ENCODE peak calls at places on chromosomes 5 and 9, in nine cellular contexts. S is brain microvascular endothelial cell; N is CD8-positive, alpha-beta T cell; H is astrocyte of the spinal cord; C is tibial artery; T is kidney epithelial cell; B is AG04450; F is fibroblast of lung; E is coronary artery. G is an unnamed sample.

GRCh38 chr5:139193928-139194327 is 4.2 kb downstream of the SIL1 start:
- DNase-seq in T (no peak), N (no peak), S (no peak), C (no peak), F (peak), H (no peak), E (no peak), B (no peak), G (no peak)

GRCh38 chr5:163563880-163564279 is 58.5 kb downstream of the MAT2B start:
- DNase-seq in E (no peak), B (no peak), H (no peak), T (no peak), S (no peak), C (no peak), F (no peak), N (no peak), G (no peak)

GRCh38 chr5:136235316-136235715 is 42.4 kb upstream of the SMIM32 start:
- DNase-seq in B (no peak), F (no peak), N (no peak), T (peak), H (no peak), S (no peak), E (no peak), C (no peak), G (no peak)

GRCh38 chr9:90552317-90552716 is 90.3 kb downstream of the DIRAS2 start:
- DNase-seq in C (no peak), B (no peak), E (no peak), T (no peak), S (no peak), H (no peak), F (no peak), N (no peak), G (no peak)

GRCh38 chr5:6576861-6577501 is 55.9 kb downstream of the NSUN2 start:
- DNase-seq in T (no peak), C (no peak), F (peak), S (peak), H (peak), N (no peak), B (peak), E (no peak), G (peak)

GRCh38 chr5:82147860-82148573 is 130.1 kb downstream of the RPS23 start:
- DNase-seq in B (no peak), C (no peak), F (peak), H (peak), E (no peak), N (no peak), S (peak), T (no peak), G (no peak)

GRCh38 chr9:13485068-13485596 is 205.6 kb upstream of the MPDZ start:
- DNase-seq in E (peak), B (no peak), C (peak), H (peak), F (peak), S (peak), N (no peak), T (peak), G (no peak)

GRCh38 chr5:37812365-37812764 is 27.5 kb downstream of the GDNF start:
- DNase-seq in S (no peak), N (no peak), H (no peak), C (no peak), F (no peak), T (no peak), E (no peak), B (no peak), G (no peak)

GRCh38 chr5:13533833-13534232 is 410.7 kb downstream of the DNAH5 start:
- DNase-seq in C (no peak), N (no peak), E (no peak), S (no peak), B (no peak), F (no peak), T (no peak), H (no peak), G (no peak)

GRCh38 chr5:135053278-135053677 is 19.2 kb upstream of the PITX1 start:
- DNase-seq in S (no peak), N (no peak), F (no peak), H (no peak), B (no peak), C (no peak), E (no peak), T (no peak), G (no peak)

GRCh38 chr9:81906656-81907055 is 21.6 kb upstream of the SPATA31D4 start:
- DNase-seq in H (peak), E (no peak), F (peak), N (no peak), C (no peak), B (no peak), S (peak), T (no peak), G (no peak)

GRCh38 chr9:137793196-137793841 is 84.3 kb upstream of the CACNA1B start:
- DNase-seq in T (no peak), E (no peak), N (no peak), C (no peak), S (no peak), B (no peak), H (no peak), F (no peak), G (no peak)

GRCh38 chr5:10295619-10296326 is 11.9 kb downstream of the CMBL start:
- DNase-seq in B (no peak), N (no peak), S (no peak), F (no peak), T (no peak), C (no peak), E (no peak), H (peak), G (no peak)

GRCh38 chr9:116099821-116100220 is 53.8 kb upstream of the PAPPA start:
- DNase-seq in S (peak), T (no peak), N (no peak), H (no peak), B (no peak), E (no peak), F (peak), C (no peak), G (no peak)

DNA sequence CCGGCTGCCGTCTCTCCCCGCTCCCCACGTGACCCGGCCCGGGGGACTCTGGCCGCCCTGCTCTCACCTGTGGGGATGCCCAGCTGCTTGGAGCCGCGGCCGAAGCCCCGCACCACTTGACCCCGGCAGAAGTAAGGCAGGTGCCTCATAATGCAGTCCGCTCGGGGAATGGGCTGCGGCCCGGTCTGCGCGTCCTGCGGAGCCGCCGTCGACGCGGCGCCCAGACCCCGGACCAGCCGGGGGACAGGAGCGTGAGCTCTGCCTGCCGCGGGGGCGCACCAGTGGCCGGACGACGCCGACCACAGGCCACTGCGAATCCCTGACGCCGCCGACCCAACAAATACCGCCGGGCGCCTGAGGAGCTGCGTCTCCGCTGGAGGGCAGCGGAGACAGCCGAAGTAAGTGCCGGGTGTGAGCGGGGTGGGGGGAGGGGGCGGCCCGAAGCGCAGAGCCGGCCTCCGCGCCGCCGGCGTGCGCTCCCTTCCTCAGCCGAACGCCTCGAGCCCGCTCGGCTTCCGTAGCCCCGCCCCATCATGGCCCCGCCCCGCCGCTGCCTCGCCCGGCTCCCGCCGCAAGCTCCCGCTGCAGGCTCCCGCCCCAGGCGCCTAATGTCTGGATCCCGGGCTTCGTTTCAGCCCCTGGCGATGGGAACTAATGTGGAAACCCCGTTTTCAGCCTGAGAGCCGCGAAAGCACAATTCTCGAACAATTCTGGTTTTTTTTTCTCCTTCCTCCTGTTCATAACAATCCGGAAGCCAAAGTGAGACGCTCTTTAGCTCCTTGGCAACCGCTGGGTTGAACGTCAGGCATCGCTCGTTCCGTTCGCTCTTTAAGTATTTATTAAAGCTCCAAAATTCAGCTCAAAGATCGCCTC is at the start of gene RFK:
- DNase-seq in N (peak), S (peak), E (peak), H (peak), T (peak), F (peak), B (peak), C (peak), G (peak)
- TF ChIP-seq CTCF in N (no peak), S (peak), E (no peak), H (peak), T (peak), F (peak), B (peak), C (peak), G (peak)

GRCh38 chr5:150065346-150065745 is 21.0 kb downstream of the CSF1R start:
- DNase-seq in F (peak), S (peak), E (no peak), N (no peak), B (no peak), C (peak), H (peak), T (no peak), G (no peak)
- TF ChIP-seq CTCF in F (no peak), S (peak), E (no peak), N (no peak), B (no peak), C (no peak), H (no peak), T (no peak), G (no peak)

GRCh38 chr5:42995152-42995751 is 44.9 kb downstream of the ANXA2R start:
- DNase-seq in T (no peak), E (no peak), B (no peak), N (no peak), S (no peak), C (no peak), F (peak), H (no peak), G (no peak)
- TF ChIP-seq CTCF in T (no peak), E (peak), B (no peak), N (peak), S (no peak), C (no peak), F (no peak), H (no peak), G (no peak)

GRCh38 chr5:73114029-73114688 is 6.2 kb upstream of the TMEM171 start:
- DNase-seq in B (no peak), S (no peak), F (no peak), E (no peak), C (no peak), H (no peak), N (no peak), T (no peak), G (no peak)

GRCh38 chr5:73116506-73116905 is 3.9 kb upstream of the TMEM171 start:
- DNase-seq in H (no peak), C (no peak), B (no peak), F (no peak), E (no peak), S (no peak), T (no peak), N (no peak), G (no peak)

GRCh38 chr5:73115399-73116051 is 4.8 kb upstream of the TMEM171 start:
- DNase-seq in T (peak), C (no peak), B (peak), H (peak), N (no peak), S (peak), F (peak), E (no peak), G (no peak)

GRCh38 chr5:73112359-73112758 is 8.0 kb upstream of the TMEM171 start:
- DNase-seq in S (no peak), B (no peak), N (no peak), H (no peak), C (no peak), F (no peak), E (no peak), T (no peak), G (no peak)

DNA sequence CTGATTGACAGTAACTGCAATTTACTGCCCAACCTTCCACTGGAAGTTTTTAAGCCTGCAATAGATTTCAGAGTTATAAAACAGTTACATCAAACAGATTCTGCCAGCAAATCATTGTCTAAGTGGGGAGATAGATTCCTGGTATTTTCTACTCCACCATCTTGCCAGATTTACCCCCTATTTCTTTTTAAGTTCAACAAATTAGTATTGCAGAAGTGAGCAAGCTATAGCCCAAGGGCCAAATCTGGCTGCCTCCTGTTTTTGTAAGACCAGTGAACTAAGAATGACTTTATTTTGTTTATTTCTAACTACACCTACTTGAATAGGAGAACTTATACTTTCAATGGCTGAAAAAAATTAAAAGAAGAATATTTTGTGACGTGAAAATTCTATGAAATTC is 8.8 kb upstream of the TMEM171 start:
- DNase-seq in E (no peak), H (no peak), N (no peak), B (no peak), T (no peak), C (no peak), F (no peak), S (no peak), G (no peak)
- TF ChIP-seq CTCF in E (no peak), H (no peak), N (no peak), B (no peak), T (no peak), C (no peak), F (no peak), S (no peak), G (no peak)

DNA sequence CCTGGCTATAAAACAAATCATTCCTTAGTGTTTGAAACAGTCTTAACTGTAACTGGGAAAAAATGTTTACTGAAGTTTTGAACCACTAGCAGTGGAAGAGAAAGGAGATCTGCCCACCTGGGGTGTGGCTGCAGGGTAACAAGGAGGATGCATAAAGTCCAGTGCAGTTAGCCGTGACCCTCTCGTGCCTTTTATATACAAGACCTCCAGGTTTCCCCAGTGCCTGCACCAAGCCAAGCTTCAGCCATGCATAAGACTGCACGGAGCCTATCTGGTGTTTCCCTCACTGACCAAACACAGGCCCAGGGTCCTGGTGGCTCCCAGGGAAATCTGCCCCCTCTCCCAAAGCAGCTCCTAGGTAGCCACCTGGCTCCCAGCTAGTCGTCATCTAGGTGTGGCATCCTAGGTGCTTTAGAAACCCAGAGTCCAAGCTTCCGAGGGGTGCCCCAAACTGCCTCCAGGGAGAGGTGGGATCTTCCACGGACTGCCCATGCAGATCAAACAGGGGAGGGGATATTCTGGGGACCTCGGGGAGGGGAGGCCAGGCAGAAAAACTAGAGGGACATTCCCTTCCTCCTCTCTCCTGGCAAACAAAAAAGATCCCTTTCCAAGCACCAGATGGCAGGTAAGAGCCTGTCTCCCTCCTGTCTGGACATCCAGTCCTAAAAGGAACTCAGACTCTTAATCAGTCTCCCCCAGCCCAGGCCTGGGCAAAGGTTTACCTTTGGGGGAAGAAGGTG is 2.7 kb downstream of the SHB start:
- DNase-seq in B (no peak), E (no peak), H (no peak), F (no peak), C (no peak), N (no peak), S (no peak), T (no peak), G (no peak)
- TF ChIP-seq CTCF in B (peak), E (no peak), H (peak), F (no peak), C (no peak), N (no peak), S (peak), T (peak), G (peak)

GRCh38 chr5:177546262-177546741 is 8.1 kb downstream of the FAM193B start:
- DNase-seq in T (peak), S (peak), N (no peak), E (peak), C (peak), B (peak), H (peak), F (peak), G (no peak)
- TF ChIP-seq CTCF in T (peak), S (no peak), N (no peak), E (no peak), C (no peak), B (peak), H (peak), F (no peak), G (no peak)

GRCh38 chr9:89458768-89459496 is 39.0 kb downstream of the SEMA4D start:
- DNase-seq in N (no peak), T (no peak), C (no peak), B (no peak), E (no peak), H (no peak), S (no peak), F (no peak), G (no peak)
- TF ChIP-seq CTCF in N (peak), T (no peak), C (no peak), B (no peak), E (no peak), H (no peak), S (no peak), F (no peak), G (no peak)

GRCh38 chr9:128742401-128742800 is 18.5 kb upstream of the ZDHHC12 start:
- DNase-seq in H (no peak), E (no peak), N (no peak), B (no peak), C (no peak), T (no peak), S (no peak), F (no peak), G (no peak)
- TF ChIP-seq CTCF in H (no peak), E (no peak), N (no peak), B (no peak), C (no peak), T (no peak), S (no peak), F (no peak), G (no peak)

G was measured in D721Med.